ENCODE peak calls at places on chromosomes 1 and 21, in six cellular contexts. N, V, P, Z, M and F are unnamed samples.

GRCh38 chr21:42650441-42651421 is 2.7 kb upstream of the PDE9A start:
- DNase-seq in Z (no peak), V (no peak), M (no peak), P (no peak), N (no peak), F (no peak)

GRCh38 chr1:202821467-202821866 is 10.7 kb downstream of the PCAT6 start:
- DNase-seq in Z (no peak), P (peak), M (peak), V (no peak), N (no peak), F (no peak)

GRCh38 chr21:45804809-45805313 is 161.3 kb downstream of the PCBP3 start:
- DNase-seq in V (no peak), N (no peak), Z (no peak), M (no peak), P (no peak), F (no peak)

GRCh38 chr1:89873250-89873649 is 52.4 kb downstream of the LRRC8D start:
- DNase-seq in P (no peak), N (no peak), M (peak), Z (no peak), V (no peak), F (no peak)

GRCh38 chr1:67646145-67647035 is 38.6 kb upstream of the GADD45A start:
- DNase-seq in Z (peak), V (no peak), P (peak), M (peak), N (no peak), F (no peak)

GRCh38 chr1:29736582-29737188 is 500.4 kb downstream of the PTPRU start:
- DNase-seq in N (no peak), V (no peak), Z (no peak), P (peak), M (peak), F (peak)

GRCh38 chr1:11838349-11839272 is 9.0 kb downstream of the NPPA start:
- DNase-seq in M (peak), Z (peak), P (no peak), N (peak), V (peak), F (peak)

GRCh38 chr1:244860078-244860477 is 4.3 kb downstream of the HNRNPU start:
- DNase-seq in V (no peak), M (no peak), Z (no peak), N (no peak), P (no peak), F (no peak)

GRCh38 chr21:28332796-28333195 is 659.9 kb downstream of the LTN1 start:
- DNase-seq in N (no peak), P (no peak), M (no peak), Z (no peak), V (no peak), F (no peak)

GRCh38 chr1:42756956-42757891 is 9.6 kb downstream of the P3H1 start:
- DNase-seq in Z (peak), M (peak), P (peak), N (peak), V (no peak), F (no peak)

GRCh38 chr1:90716552-90717355 is at the start of gene BARHL2:
- DNase-seq in P (no peak), V (no peak), Z (no peak), M (no peak), N (peak), F (no peak)

GRCh38 chr1:111745670-111746613 is 6.7 kb upstream of the INKA2 start:
- DNase-seq in N (no peak), M (no peak), P (no peak), V (peak), Z (no peak), F (no peak)

GRCh38 chr21:29920938-29921337 is 18.9 kb downstream of the GRIK1 start:
- DNase-seq in Z (no peak), P (no peak), M (no peak), V (no peak), N (no peak), F (no peak)

GRCh38 chr1:16013220-16013907 is 4.5 kb downstream of the HSPB7 start:
- DNase-seq in Z (peak), V (no peak), N (peak), P (peak), M (peak), F (peak)

GRCh38 chr1:21278898-21279819 is 11.1 kb downstream of the ECE1 start:
- DNase-seq in V (no peak), N (no peak), Z (no peak), P (no peak), M (no peak), F (no peak)

GRCh38 chr1:207713529-207713928 is 38.3 kb upstream of the CD46 start:
- DNase-seq in M (no peak), Z (no peak), N (no peak), V (no peak), P (no peak), F (no peak)
- TF ChIP-seq CTCF in M (no peak), Z (no peak), N (no peak), V (no peak), P (no peak), F (no peak)

DNA sequence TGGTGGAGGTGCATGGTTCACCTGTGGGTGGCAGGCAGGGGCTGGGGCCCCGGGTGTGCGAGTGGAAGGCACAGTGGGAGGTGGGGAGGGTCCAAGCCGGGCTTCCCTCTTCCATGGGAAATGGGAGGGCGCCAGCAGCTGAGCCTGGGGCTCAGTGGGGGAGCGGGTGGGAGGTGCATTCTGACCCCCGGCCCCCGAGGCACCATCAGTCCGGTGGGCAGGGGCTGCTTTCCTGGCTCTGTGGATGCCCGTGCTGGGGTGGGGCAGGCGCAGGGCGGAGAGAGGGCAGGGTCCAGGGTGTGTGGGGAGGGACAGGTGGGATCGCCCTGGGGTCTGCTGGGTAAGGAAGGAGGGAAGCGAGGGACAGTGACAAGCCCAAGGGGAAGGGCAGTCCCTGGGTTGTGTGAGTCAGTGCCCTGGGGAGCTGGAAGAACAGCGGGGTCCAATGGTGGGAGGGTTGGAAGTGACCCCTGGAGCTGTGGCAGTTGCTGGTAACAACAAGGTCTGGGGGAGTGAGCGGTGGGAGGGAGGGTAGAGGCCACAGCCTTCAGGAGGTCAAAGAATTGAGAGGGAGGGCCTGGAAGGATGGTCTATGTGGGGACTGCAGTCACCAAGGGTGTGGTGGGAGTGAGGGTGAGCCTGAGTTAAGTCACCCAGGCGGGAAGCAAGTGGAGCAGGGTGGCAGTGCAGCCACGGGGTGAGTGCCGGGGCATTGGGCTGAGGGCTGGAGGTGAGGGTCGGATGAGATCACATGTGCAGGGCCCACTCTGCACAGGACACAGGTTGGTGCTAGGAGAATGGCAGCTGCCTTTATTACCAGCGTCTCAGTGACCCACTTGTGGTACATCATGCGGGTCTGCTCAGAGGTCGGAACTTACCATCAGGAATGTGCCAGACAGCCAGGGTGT is 29.6 kb downstream of the LHX4 start:
- DNase-seq in V (no peak), N (no peak), Z (no peak), P (no peak), M (no peak), F (no peak)
- TF ChIP-seq CTCF in V (no peak), N (no peak), Z (no peak), P (no peak), M (no peak), F (no peak)

GRCh38 chr1:154741747-154742495 is 128.2 kb downstream of the KCNN3 start:
- DNase-seq in P (peak), M (peak), N (no peak), Z (no peak), V (no peak), F (no peak)
- TF ChIP-seq CTCF in P (no peak), M (peak), N (no peak), Z (no peak), V (no peak), F (no peak)

GRCh38 chr1:242139437-242139836 is 140.5 kb upstream of the MAP1LC3C start:
- DNase-seq in V (no peak), Z (no peak), N (no peak), M (no peak), P (no peak), F (no peak)
- TF ChIP-seq CTCF in V (no peak), Z (no peak), N (no peak), M (no peak), P (no peak), F (no peak)

GRCh38 chr1:219926363-219926998 is 1.9 kb downstream of the SLC30A10 start:
- DNase-seq in M (no peak), V (no peak), N (no peak), Z (no peak), P (no peak), F (no peak)

GRCh38 chr1:219931033-219931432 is 2.7 kb upstream of the SLC30A10 start:
- DNase-seq in M (no peak), Z (no peak), V (no peak), P (no peak), N (no peak), F (no peak)

GRCh38 chr1:219928791-219929118 is 398 bp upstream of the SLC30A10 start:
- DNase-seq in M (no peak), P (no peak), Z (no peak), V (no peak), N (no peak), F (no peak)

GRCh38 chr1:219927298-219927955 is 930 bp downstream of the SLC30A10 start:
- DNase-seq in Z (no peak), M (no peak), N (no peak), V (no peak), P (no peak), F (no peak)

GRCh38 chr1:219927956-219928790 is at the start of gene SLC30A10:
- DNase-seq in P (peak), M (peak), V (no peak), N (peak), Z (peak), F (peak)
- TF ChIP-seq CTCF in P (no peak), M (no peak), V (no peak), N (no peak), Z (no peak), F (no peak)

DNA sequence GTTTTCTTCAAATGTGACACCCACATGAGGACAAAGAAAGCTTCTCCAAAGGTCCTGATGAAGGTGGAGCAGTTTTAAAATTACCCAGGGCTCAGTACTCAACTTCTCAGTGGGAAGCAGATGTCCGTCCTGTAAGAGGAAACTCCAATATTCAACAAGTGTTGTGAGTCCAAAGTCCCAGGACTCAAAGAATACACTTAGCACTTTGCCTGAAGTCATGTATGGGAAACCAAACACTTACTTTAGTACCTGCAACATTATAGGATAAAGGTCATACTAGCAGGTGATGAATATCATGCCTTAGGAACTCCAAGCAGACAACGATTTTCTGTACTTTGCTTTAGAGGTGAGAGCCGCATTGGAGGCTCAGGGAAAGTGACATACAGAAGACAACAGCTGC is 37.2 kb upstream of the ST6GALNAC3 start:
- DNase-seq in P (no peak), V (no peak), Z (no peak), M (no peak), N (no peak), F (no peak)
- TF ChIP-seq CTCF in P (no peak), V (no peak), Z (no peak), M (no peak), N (no peak), F (no peak)